ENCODE peak calls at places on chromosomes 12 and 14, in five cellular contexts. Q is SK-MEL-5; Z is AG20443; W is cerebellum; J is stimulated activated CD4-positive, alpha-beta T cell treated with anti-CD3 and anti-CD28 coated beads, Interleukin-1b, Interleukin-23, amount 100 ng/mL, for 1 hour. O is an unnamed sample.

GRCh38 chr12:109735051-109735521 is 21.5 kb downstream of the FAM222A start:
- DNase-seq in Q (no peak), J (no peak), Z (no peak), W (no peak), O (no peak)

GRCh38 chr14:74697543-74697942 is 15.3 kb downstream of the AREL1 start:
- DNase-seq in J (no peak), Z (peak; percentile 77), W (no peak), Q (no peak), O (no peak)

GRCh38 chr12:105948331-105948730 is 190.4 kb downstream of the NUAK1 start:
- DNase-seq in W (peak; percentile 39), Z (peak; percentile 61), Q (no peak), J (no peak), O (no peak)

GRCh38 chr14:89681086-89682018 is 264.3 kb upstream of the FOXN3 start:
- DNase-seq in W (no peak), Z (no peak), J (peak; percentile 22), Q (no peak), O (no peak)

GRCh38 chr14:55130194-55130550 is 1.1 kb downstream of the LGALS3 start:
- DNase-seq in W (no peak), Z (peak; percentile 51), Q (no peak), J (no peak), O (no peak)

GRCh38 chr14:101355284-101355683 is 206.0 kb upstream of the DIO3 start:
- DNase-seq in Z (no peak), Q (no peak), J (no peak), W (no peak), O (no peak)

GRCh38 chr14:94173471-94173884 is 644 bp upstream of the PPP4R4 start:
- DNase-seq in Q (no peak), Z (peak; percentile 12), W (no peak), J (no peak), O (no peak)

GRCh38 chr14:89033756-89034155 is 209.3 kb downstream of the TTC8 start:
- DNase-seq in W (no peak), Q (no peak), Z (no peak), J (no peak), O (no peak)

GRCh38 chr14:70788893-70789292 is 20.4 kb downstream of the MAP3K9 start:
- DNase-seq in Z (no peak), Q (no peak), W (peak; percentile 50), J (no peak), O (no peak)

GRCh38 chr12:3035171-3035570 is 42.0 kb upstream of the TSPAN9 start:
- DNase-seq in Q (no peak), Z (peak; percentile 43), W (no peak), J (no peak), O (no peak)

GRCh38 chr12:96044017-96044985 is 8.9 kb upstream of the LTA4H start:
- DNase-seq in J (no peak), W (no peak), Z (peak; percentile 63), Q (peak; percentile 18), O (no peak)

GRCh38 chr12:8904665-8905064 is 9.6 kb upstream of the PHC1 start:
- DNase-seq in J (no peak), Q (no peak), Z (no peak), W (no peak), O (no peak)

GRCh38 chr14:34713681-34714319 is 593 bp downstream of the CFL2 start:
- DNase-seq in J (peak; percentile 17), Q (peak; percentile 22), W (peak; percentile 29), Z (peak; percentile 64), O (peak; percentile 52)

GRCh38 chr14:55913324-55914035 is 204.7 kb upstream of the PELI2 start:
- DNase-seq in Q (no peak), J (no peak), Z (peak; percentile 43), W (no peak), O (peak; percentile 27)

GRCh38 chr14:100037351-100037750 is 27.9 kb upstream of the EVL start:
- DNase-seq in J (no peak), W (no peak), Q (no peak), Z (peak; percentile 14), O (no peak)

GRCh38 chr12:4958697-4959375 is 49.1 kb downstream of the KCNA1 start:
- DNase-seq in Z (no peak), W (no peak), J (no peak), Q (no peak), O (no peak)

GRCh38 chr12:124568431-124569374 is 1.3 kb upstream of the NCOR2 start:
- DNase-seq in W (no peak), Q (peak; percentile 63), Z (peak; percentile 92), J (no peak), O (no peak)

GRCh38 chr12:93427779-93428564 is 13.8 kb downstream of the UBE2N start:
- DNase-seq in Z (peak; percentile 42), W (no peak), Q (no peak), J (no peak), O (no peak)

GRCh38 chr12:63978519-63978918 is 134.0 kb downstream of the SRGAP1 start:
- DNase-seq in Q (no peak), Z (peak; percentile 26), J (no peak), W (no peak), O (no peak)

GRCh38 chr12:104605685-104606084 is 148.9 kb downstream of the CHST11 start:
- DNase-seq in W (no peak), J (no peak), Q (peak; percentile 69), Z (peak; percentile 74), O (no peak)

GRCh38 chr12:54034784-54035310 is 2.0 kb downstream of the HOXC5 start:
- DNase-seq in Z (no peak), Q (no peak), J (no peak), W (no peak), O (no peak)

GRCh38 chr12:990308-990648 is 745 bp upstream of the ERC1 start:
- DNase-seq in W (peak; percentile 57), Z (peak; percentile 58), Q (no peak), J (no peak), O (no peak)

GRCh38 chr14:61889914-61890351 is 127.7 kb downstream of the SNAPC1 start:
- DNase-seq in Z (no peak), W (no peak), J (peak; percentile 4), Q (peak; percentile 2), O (no peak)

GRCh38 chr14:58587271-58587670 is 50.5 kb upstream of the DACT1 start:
- DNase-seq in W (no peak), Z (peak; percentile 72), J (no peak), Q (peak; percentile 87), O (no peak)

GRCh38 chr12:97404549-97404948 is 58.1 kb upstream of the RMST start:
- DNase-seq in J (no peak), Q (peak; percentile 72), Z (peak; percentile 25), W (peak; percentile 22), O (no peak)

GRCh38 chr12:131003676-131004075 is 50.0 kb downstream of the ADGRD1 start:
- DNase-seq in W (no peak), Q (no peak), Z (no peak), J (no peak), O (no peak)

GRCh38 chr14:28831126-28831525 is 64.5 kb downstream of the FOXG1 start:
- DNase-seq in Q (no peak), Z (no peak), J (no peak), W (no peak), O (no peak)

GRCh38 chr12:50505386-50505827 is 622 bp downstream of the DIP2B start:
- DNase-seq in Q (peak; percentile 56), W (no peak), J (no peak), Z (peak; percentile 33), O (no peak)

GRCh38 chr14:93733646-93734045 is 54.6 kb downstream of the PRIMA1 start:
- DNase-seq in Z (no peak), J (no peak), W (no peak), Q (no peak), O (no peak)

GRCh38 chr12:79000501-79000900 is 135.9 kb downstream of the SYT1 start:
- DNase-seq in W (no peak), Z (no peak), J (no peak), Q (no peak), O (no peak)

GRCh38 chr12:124792177-124792576 is 71.5 kb downstream of the SCARB1 start:
- DNase-seq in Z (no peak), W (no peak), Q (no peak), J (no peak), O (no peak)

GRCh38 chr14:57209561-57209960 is 59.1 kb downstream of the EXOC5 start:
- DNase-seq in Q (no peak), J (no peak), W (no peak), Z (peak; percentile 13), O (no peak)

GRCh38 chr12:107891967-107892366 is 117.5 kb downstream of the ASCL4 start:
- DNase-seq in Q (peak; percentile 77), J (no peak), W (no peak), Z (no peak), O (no peak)

O was measured in epithelial cell of proximal tubule.